ENCODE peak calls at places on chromosomes 5 and 9, in four cellular contexts. One of them, this sample, is unnamed.

GRCh38 chr5:120151825-120152224 is 312.3 kb upstream of the PRR16 start:
- DNase-seq in choroid plexus epithelial cell: no peak
- DNase-seq in lower lobe of right lung: no peak
- DNase-seq in neural progenitor cell: no peak
- DNase-seq in this sample: no peak

GRCh38 chr5:170254056-170254455 is 21.3 kb downstream of the C5orf58 start:
- DNase-seq in choroid plexus epithelial cell: no peak
- DNase-seq in lower lobe of right lung: no peak
- DNase-seq in neural progenitor cell: no peak
- DNase-seq in this sample: peak; percentile 65

GRCh38 chr5:40879163-40879942 is 29.9 kb upstream of the C7 start:
- DNase-seq in choroid plexus epithelial cell: peak; percentile 59
- DNase-seq in lower lobe of right lung: no peak
- DNase-seq in neural progenitor cell: no peak
- DNase-seq in this sample: peak; percentile 32

GRCh38 chr5:475704-476101 is 32.7 kb downstream of the EXOC3 start:
- DNase-seq in choroid plexus epithelial cell: no peak
- DNase-seq in lower lobe of right lung: peak; percentile 35
- DNase-seq in neural progenitor cell: no peak
- DNase-seq in this sample: peak; percentile 27

GRCh38 chr5:177071671-177072385 is 14.9 kb upstream of the FGFR4 start:
- DNase-seq in choroid plexus epithelial cell: peak; percentile 92
- DNase-seq in lower lobe of right lung: no peak
- DNase-seq in neural progenitor cell: peak; percentile 82
- DNase-seq in this sample: peak; percentile 75

GRCh38 chr9:89954229-89954628 is 349.4 kb downstream of the GADD45G start:
- DNase-seq in choroid plexus epithelial cell: no peak
- DNase-seq in lower lobe of right lung: no peak
- DNase-seq in neural progenitor cell: no peak
- DNase-seq in this sample: no peak

GRCh38 chr9:126228111-126228778 is 98.4 kb upstream of the MVB12B start:
- DNase-seq in choroid plexus epithelial cell: no peak
- DNase-seq in lower lobe of right lung: no peak
- DNase-seq in neural progenitor cell: no peak
- DNase-seq in this sample: no peak

GRCh38 chr5:149172709-149173505 is 31.6 kb downstream of the ABLIM3 start:
- DNase-seq in choroid plexus epithelial cell: no peak
- DNase-seq in lower lobe of right lung: no peak
- DNase-seq in neural progenitor cell: no peak
- DNase-seq in this sample: no peak

GRCh38 chr9:14133394-14133793 is 180.5 kb downstream of the NFIB start:
- DNase-seq in choroid plexus epithelial cell: no peak
- DNase-seq in lower lobe of right lung: no peak
- DNase-seq in neural progenitor cell: no peak
- DNase-seq in this sample: no peak

GRCh38 chr5:73558950-73559349 is 6.5 kb downstream of the ANKRA2 start:
- DNase-seq in choroid plexus epithelial cell: peak; percentile 27
- DNase-seq in lower lobe of right lung: no peak
- DNase-seq in neural progenitor cell: no peak
- DNase-seq in this sample: no peak

GRCh38 chr9:580652-581342 is 260.7 kb upstream of the DMRT1 start:
- DNase-seq in choroid plexus epithelial cell: no peak
- DNase-seq in lower lobe of right lung: peak; percentile 45
- DNase-seq in neural progenitor cell: no peak
- DNase-seq in this sample: no peak

GRCh38 chr5:107469485-107469884 is 201.3 kb downstream of the EFNA5 start:
- DNase-seq in choroid plexus epithelial cell: peak; percentile 96
- DNase-seq in lower lobe of right lung: no peak
- DNase-seq in neural progenitor cell: no peak
- DNase-seq in this sample: no peak

GRCh38 chr9:37730256-37730655 is 23.3 kb upstream of the TRMT10B start:
- DNase-seq in choroid plexus epithelial cell: peak; percentile 4
- DNase-seq in lower lobe of right lung: no peak
- DNase-seq in neural progenitor cell: no peak
- DNase-seq in this sample: no peak

GRCh38 chr9:136092353-136092650 is 2.8 kb downstream of the NACC2 start:
- DNase-seq in choroid plexus epithelial cell: no peak
- DNase-seq in lower lobe of right lung: no peak
- DNase-seq in neural progenitor cell: peak; percentile 36
- DNase-seq in this sample: no peak

GRCh38 chr9:128056887-128057723 is 10.0 kb downstream of the NAIF1 start:
- DNase-seq in choroid plexus epithelial cell: no peak
- DNase-seq in lower lobe of right lung: no peak
- DNase-seq in neural progenitor cell: peak; percentile 49
- DNase-seq in this sample: no peak

GRCh38 chr5:88897748-88898147 is 14.8 kb upstream of the MEF2C start:
- DNase-seq in choroid plexus epithelial cell: no peak
- DNase-seq in lower lobe of right lung: no peak
- DNase-seq in neural progenitor cell: no peak
- DNase-seq in this sample: no peak

GRCh38 chr9:107707419-107707837 is 217.9 kb upstream of the KLF4 start:
- DNase-seq in choroid plexus epithelial cell: peak; percentile 86
- DNase-seq in lower lobe of right lung: no peak
- DNase-seq in neural progenitor cell: no peak
- DNase-seq in this sample: no peak

GRCh38 chr5:80186634-80187033 is 69.2 kb downstream of the SERINC5 start:
- DNase-seq in choroid plexus epithelial cell: peak; percentile 86
- DNase-seq in lower lobe of right lung: peak; percentile 77
- DNase-seq in neural progenitor cell: no peak
- DNase-seq in this sample: no peak

GRCh38 chr5:40410231-40410861 is 269.4 kb upstream of the PTGER4 start:
- DNase-seq in choroid plexus epithelial cell: peak; percentile 93
- DNase-seq in lower lobe of right lung: no peak
- DNase-seq in neural progenitor cell: no peak
- DNase-seq in this sample: no peak

GRCh38 chr9:125258832-125259534 is 2.6 kb upstream of the GAPVD1 start:
- DNase-seq in choroid plexus epithelial cell: no peak
- DNase-seq in lower lobe of right lung: no peak
- DNase-seq in neural progenitor cell: no peak
- DNase-seq in this sample: no peak

GRCh38 chr5:172605466-172605865 is 35.6 kb upstream of the NEURL1B start:
- DNase-seq in choroid plexus epithelial cell: no peak
- DNase-seq in lower lobe of right lung: no peak
- DNase-seq in neural progenitor cell: no peak
- DNase-seq in this sample: no peak

GRCh38 chr5:93164690-93165089 is 416.3 kb downstream of the NR2F1-AS1 start:
- DNase-seq in choroid plexus epithelial cell: peak; percentile 89
- DNase-seq in lower lobe of right lung: no peak
- DNase-seq in neural progenitor cell: peak; percentile 24
- DNase-seq in this sample: no peak

GRCh38 chr5:14491505-14491904 is 90.1 kb upstream of the OTULINL start:
- DNase-seq in choroid plexus epithelial cell: peak; percentile 93
- DNase-seq in lower lobe of right lung: no peak
- DNase-seq in neural progenitor cell: no peak
- DNase-seq in this sample: no peak

GRCh38 chr5:74738406-74738805 is 28.5 kb downstream of the GFM2 start:
- DNase-seq in choroid plexus epithelial cell: no peak
- DNase-seq in lower lobe of right lung: no peak
- DNase-seq in neural progenitor cell: no peak
- DNase-seq in this sample: no peak

GRCh38 chr5:27020965-27021364 is 17.4 kb downstream of the CDH9 start:
- DNase-seq in choroid plexus epithelial cell: peak; percentile 70
- DNase-seq in lower lobe of right lung: no peak
- DNase-seq in neural progenitor cell: no peak
- DNase-seq in this sample: no peak
- TF ChIP-seq CTCF in choroid plexus epithelial cell: peak; percentile 56
- TF ChIP-seq CTCF in lower lobe of right lung: no peak
- TF ChIP-seq CTCF in neural progenitor cell: peak; percentile 36
- TF ChIP-seq CTCF in this sample: peak; percentile 13

GRCh38 chr5:180209137-180209581 is at the start of gene RASGEF1C:
- DNase-seq in choroid plexus epithelial cell: peak; percentile 67
- DNase-seq in lower lobe of right lung: peak; percentile 71
- DNase-seq in neural progenitor cell: peak; percentile 93
- DNase-seq in this sample: peak; percentile 89
- TF ChIP-seq CTCF in choroid plexus epithelial cell: peak; percentile 40
- TF ChIP-seq CTCF in lower lobe of right lung: no peak
- TF ChIP-seq CTCF in neural progenitor cell: peak; percentile 47
- TF ChIP-seq CTCF in this sample: peak; percentile 88

DNA sequence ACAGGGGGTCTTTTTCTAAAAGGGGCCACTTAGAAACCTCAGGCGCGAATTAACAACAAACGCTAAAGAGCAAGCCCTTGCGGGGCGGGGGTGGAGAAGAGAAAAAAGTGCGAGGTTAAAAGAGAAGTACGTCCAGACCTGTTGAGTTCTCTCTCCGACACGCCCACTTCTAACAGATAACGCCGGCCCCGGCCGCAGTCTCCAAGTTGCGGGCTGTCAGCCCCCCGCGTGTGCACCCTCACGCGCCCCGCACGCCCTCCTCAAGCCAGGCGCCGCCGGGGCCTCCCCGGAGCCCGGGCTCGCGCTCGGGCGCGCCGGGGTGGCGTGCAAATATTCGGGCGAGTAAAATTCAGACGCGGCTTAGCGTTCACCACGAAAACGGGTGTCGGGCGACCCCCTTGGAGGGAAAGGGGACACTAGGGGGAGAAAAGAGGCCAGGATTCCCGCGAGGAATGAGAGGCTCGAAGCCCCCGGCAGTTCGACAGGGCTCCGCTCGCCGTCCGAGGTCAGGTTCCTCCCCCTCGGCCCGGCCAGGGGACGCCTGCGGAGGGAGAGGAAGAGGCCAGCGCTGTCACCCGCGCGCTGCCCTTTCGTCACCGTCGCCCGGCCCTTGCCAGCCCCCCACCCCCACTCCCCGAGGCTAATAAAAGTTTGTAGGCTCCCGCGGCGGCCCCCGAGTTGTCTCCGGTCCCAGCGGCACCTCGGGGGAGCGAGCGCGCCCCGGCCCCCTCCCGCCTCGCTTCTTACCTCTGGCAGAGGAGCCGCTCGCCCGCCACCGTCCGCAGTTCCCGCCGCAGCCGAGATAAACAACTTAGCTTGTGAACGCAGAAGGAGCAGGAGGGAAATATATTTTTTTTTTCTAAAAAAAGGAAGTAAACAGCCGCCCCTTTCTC is 776 bp downstream of the NR3C1 start:
- DNase-seq in choroid plexus epithelial cell: peak; percentile 61
- DNase-seq in lower lobe of right lung: peak; percentile 83
- DNase-seq in neural progenitor cell: peak; percentile 74
- DNase-seq in this sample: peak; percentile 40
- TF ChIP-seq CTCF in choroid plexus epithelial cell: peak; percentile 12
- TF ChIP-seq CTCF in lower lobe of right lung: no peak
- TF ChIP-seq CTCF in neural progenitor cell: no peak
- TF ChIP-seq CTCF in this sample: peak; percentile 18

GRCh38 chr5:135011355-135012032 is 22.5 kb downstream of the PITX1 start:
- DNase-seq in choroid plexus epithelial cell: no peak
- DNase-seq in lower lobe of right lung: peak; percentile 14
- DNase-seq in neural progenitor cell: no peak
- DNase-seq in this sample: no peak

GRCh38 chr5:135012033-135012588 is 21.9 kb downstream of the PITX1 start:
- DNase-seq in choroid plexus epithelial cell: no peak
- DNase-seq in lower lobe of right lung: peak; percentile 16
- DNase-seq in neural progenitor cell: no peak
- DNase-seq in this sample: no peak

GRCh38 chr5:135009736-135010501 is 24.1 kb downstream of the PITX1 start:
- DNase-seq in choroid plexus epithelial cell: no peak
- DNase-seq in lower lobe of right lung: no peak
- DNase-seq in neural progenitor cell: no peak
- DNase-seq in this sample: no peak

GRCh38 chr5:135008981-135009735 is 24.9 kb downstream of the PITX1 start:
- DNase-seq in choroid plexus epithelial cell: no peak
- DNase-seq in lower lobe of right lung: no peak
- DNase-seq in neural progenitor cell: no peak
- DNase-seq in this sample: no peak

GRCh38 chr5:135010502-135011354 is 23.3 kb downstream of the PITX1 start:
- DNase-seq in choroid plexus epithelial cell: no peak
- DNase-seq in lower lobe of right lung: no peak
- DNase-seq in neural progenitor cell: no peak
- DNase-seq in this sample: no peak
- TF ChIP-seq CTCF in choroid plexus epithelial cell: peak; percentile 8
- TF ChIP-seq CTCF in lower lobe of right lung: no peak
- TF ChIP-seq CTCF in neural progenitor cell: no peak
- TF ChIP-seq CTCF in this sample: no peak

This sample was measured in GM13977.